ENCODE peak calls at places on chromosomes 3 and 15, in eight cellular contexts. D is keratinocyte; R is heart right ventricle; J is astrocyte; Y is left ventricle myocardium inferior; P is CD4-positive, alpha-beta memory T cell; C is suprapubic skin; Q is PC-9. W is an unnamed sample. For H3K4me1, the result is how much of the 10 kb centered on the place peaks cover.

GRCh38 chr3:139122612-139123011 is 77.9 kb upstream of the PRR23C start:
- DNase-seq in C (no peak), P (no peak), D (no peak), R (no peak), Q (no peak), J (no peak), Y (no peak), W (no peak)

GRCh38 chr3:121943434-121943833 is 49.2 kb downstream of the SLC15A2 start:
- DNase-seq in D (no peak), P (no peak), C (no peak), R (no peak), J (no peak), Q (peak), Y (no peak), W (no peak)

GRCh38 chr3:115693868-115694267 is 70.6 kb downstream of the GAP43 start:
- DNase-seq in P (no peak), J (no peak), Q (no peak), Y (no peak), R (no peak), C (no peak), D (no peak), W (no peak)

GRCh38 chr3:64291345-64291744 is 66.1 kb upstream of the PRICKLE2 start:
- DNase-seq in Y (no peak), C (peak), Q (peak), J (peak), R (no peak), P (no peak), D (peak), W (no peak)

GRCh38 chr3:171056528-171056927 is 30.0 kb upstream of the SLC2A2 start:
- DNase-seq in C (no peak), J (peak), Q (peak), D (no peak), P (no peak), Y (no peak), R (no peak), W (no peak)

GRCh38 chr3:121747976-121748375 is 1.6 kb downstream of the GOLGB1 start:
- DNase-seq in C (no peak), P (no peak), Y (no peak), Q (no peak), R (no peak), D (no peak), J (no peak), W (no peak)

GRCh38 chr3:177478170-177478859 is 281.0 kb upstream of the TBL1XR1 start:
- DNase-seq in P (no peak), J (peak), D (peak), C (peak), R (no peak), Q (peak), Y (no peak), W (peak)

GRCh38 chr15:64930778-64931240 is 19.1 kb downstream of the ANKDD1A start:
- DNase-seq in P (no peak), Q (no peak), D (no peak), C (no peak), R (no peak), Y (no peak), J (peak), W (no peak)

GRCh38 chr3:161560006-161560637 is 63.5 kb downstream of the OTOL1 start:
- DNase-seq in R (no peak), P (no peak), J (peak), D (no peak), Y (peak), C (peak), Q (no peak), W (no peak)

GRCh38 chr3:8558645-8559044 is 57.0 kb downstream of the LMCD1 start:
- DNase-seq in Q (no peak), P (no peak), R (no peak), J (no peak), C (no peak), Y (no peak), D (no peak), W (no peak)

GRCh38 chr3:8555705-8556314 is 54.2 kb downstream of the LMCD1 start:
- DNase-seq in R (no peak), C (no peak), Q (no peak), Y (no peak), D (no peak), P (no peak), J (no peak), W (no peak)

GRCh38 chr3:8559351-8559750 is 57.7 kb downstream of the LMCD1 start:
- DNase-seq in J (no peak), D (no peak), Q (no peak), R (no peak), C (no peak), P (no peak), Y (no peak), W (no peak)

GRCh38 chr3:8556470-8556869 is 54.8 kb downstream of the LMCD1 start:
- DNase-seq in C (no peak), Y (no peak), P (no peak), J (no peak), R (no peak), Q (no peak), D (no peak), W (no peak)

GRCh38 chr3:8557298-8557697 is 55.7 kb downstream of the LMCD1 start:
- DNase-seq in R (no peak), Q (no peak), D (no peak), Y (peak), J (no peak), C (no peak), P (no peak), W (no peak)
- H3K4me1 ChIP-seq in R (half or more), Q (under half), D (under half), Y (half or more), J (half or more), C (under half), P (under half), W (half or more)

DNA sequence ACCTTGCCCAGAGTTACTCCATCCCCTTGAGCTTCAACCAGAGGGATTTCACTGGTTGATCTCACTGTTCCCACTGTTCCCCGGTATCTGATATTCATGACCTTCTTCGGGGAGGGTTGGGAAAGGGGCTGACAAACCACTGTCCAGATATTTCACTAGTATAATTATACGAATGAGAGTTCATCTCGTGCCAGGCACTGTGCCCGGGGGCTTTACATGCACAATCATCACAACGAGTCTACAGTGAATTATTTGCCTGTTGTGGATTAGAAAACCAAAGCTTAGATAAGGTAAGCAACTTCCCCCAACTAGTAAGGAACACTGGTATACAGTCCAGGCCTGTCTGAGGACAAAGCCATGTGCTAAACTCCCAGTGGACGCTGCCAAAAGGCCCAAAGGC is 50.0 kb upstream of the RAB6B start:
- DNase-seq in Q (no peak), D (no peak), C (no peak), R (no peak), P (no peak), J (no peak), Y (no peak), W (no peak)
- H3K4me1 ChIP-seq in Q (under half), D (under half), C (half or more), R (half or more), P (under half), J (under half), Y (half or more), W (under half)

GRCh38 chr3:15502616-15503015 is 18.9 kb downstream of the COLQ start:
- DNase-seq in Y (no peak), J (no peak), D (no peak), Q (no peak), C (no peak), P (no peak), R (no peak), W (no peak)

GRCh38 chr3:15499536-15499935 is 22.0 kb downstream of the COLQ start:
- DNase-seq in J (no peak), Q (no peak), Y (no peak), P (no peak), D (no peak), R (no peak), C (peak), W (no peak)

GRCh38 chr3:15500107-15500724 is 21.3 kb downstream of the COLQ start:
- DNase-seq in J (no peak), C (no peak), P (no peak), Q (no peak), R (no peak), D (no peak), Y (no peak), W (no peak)

GRCh38 chr3:15498461-15499214 is 22.9 kb downstream of the COLQ start:
- DNase-seq in Y (no peak), R (no peak), Q (no peak), C (peak), D (no peak), P (no peak), J (no peak), W (no peak)

DNA sequence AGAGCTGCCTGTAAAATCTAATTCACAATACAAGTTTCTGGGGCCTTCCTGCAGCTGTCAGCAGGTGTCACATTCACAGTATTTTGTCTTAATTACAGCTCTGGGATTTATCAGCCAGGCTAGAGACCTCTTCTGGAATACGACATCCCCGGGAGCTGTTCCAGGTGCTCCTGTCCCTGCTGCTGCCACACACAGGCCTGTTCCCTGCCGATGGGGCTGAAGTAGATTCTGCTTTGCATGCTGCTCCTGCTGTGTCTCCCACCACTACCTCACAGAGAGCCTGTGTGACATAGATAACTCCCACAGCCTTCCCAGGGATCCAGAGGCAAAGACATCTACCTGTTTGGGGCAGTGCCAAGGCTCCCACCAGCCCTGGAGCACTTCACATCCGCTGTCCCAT is 20.4 kb downstream of the COLQ start:
- DNase-seq in D (no peak), R (peak), P (no peak), C (no peak), Y (peak), J (no peak), Q (no peak), W (no peak)
- H3K4me1 ChIP-seq in D (under half), R (under half), P (under half), C (under half), Y (under half), J (under half), Q (under half), W (under half)

GRCh38 chr3:20043825-20044224 is 3.6 kb downstream of the KAT2B start:
- DNase-seq in Q (peak), C (no peak), R (no peak), D (no peak), Y (no peak), J (no peak), P (peak), W (no peak)

GRCh38 chr3:20043398-20043797 is 3.2 kb downstream of the KAT2B start:
- DNase-seq in Y (peak), Q (peak), J (no peak), P (peak), C (peak), D (no peak), R (peak), W (peak)

GRCh38 chr3:20040476-20041196 is 390 bp downstream of the KAT2B start:
- DNase-seq in Y (peak), P (peak), R (peak), D (no peak), C (peak), Q (no peak), J (peak), W (no peak)

GRCh38 chr3:20041197-20041780 is 1.0 kb downstream of the KAT2B start:
- DNase-seq in Y (peak), Q (no peak), P (peak), J (peak), D (no peak), R (peak), C (peak), W (peak)

DNA sequence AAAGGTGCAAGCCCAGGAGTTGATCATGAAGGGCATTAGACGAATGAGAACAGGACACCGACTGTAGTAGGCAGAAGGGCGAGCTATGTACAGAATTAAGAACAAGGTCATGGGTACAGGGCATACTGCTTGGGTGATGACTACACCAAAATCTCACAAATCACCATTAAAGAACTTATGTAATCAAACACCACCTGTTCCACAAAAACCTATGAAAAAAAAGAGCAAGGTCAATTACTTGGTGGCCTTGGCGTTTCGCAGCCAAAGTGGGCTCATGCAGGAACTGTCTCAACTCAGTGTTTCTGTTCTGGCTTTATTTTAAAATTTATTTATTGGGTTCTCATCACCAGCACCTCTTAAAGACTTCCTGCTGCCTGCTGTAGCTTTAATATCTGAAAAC is 2.1 kb downstream of the KAT2B start:
- DNase-seq in P (no peak), R (no peak), C (no peak), J (no peak), Y (no peak), Q (no peak), D (no peak), W (no peak)
- H3K4me1 ChIP-seq in P (half or more), R (half or more), C (half or more), J (under half), Y (half or more), Q (under half), D (under half), W (half or more)

DNA sequence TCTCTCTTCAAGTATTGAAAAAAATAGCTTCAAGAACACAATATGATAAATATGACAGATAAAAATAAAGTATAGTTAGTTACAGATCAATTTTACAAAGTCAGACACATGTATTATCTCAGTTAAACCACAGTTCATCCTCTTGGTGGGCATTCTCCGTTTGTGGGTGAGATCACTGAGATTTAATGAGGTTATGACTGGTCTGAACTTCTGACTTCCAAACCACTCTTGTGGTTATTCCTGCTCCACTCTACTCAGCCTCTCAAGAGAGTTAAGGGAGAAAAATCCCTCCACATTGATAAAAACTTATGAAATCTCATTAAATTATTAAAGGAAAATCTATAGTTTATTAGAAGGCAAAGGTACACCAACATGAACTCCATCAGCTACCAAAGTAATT is 229.9 kb upstream of the LRTM1 start:
- DNase-seq in D (no peak), Q (no peak), C (no peak), J (peak), R (no peak), P (no peak), Y (no peak), W (no peak)
- H3K4me1 ChIP-seq in D (under half), Q (under half), C (under half), J (half or more), R (under half), P (under half), Y (under half), W (under half)

DNA sequence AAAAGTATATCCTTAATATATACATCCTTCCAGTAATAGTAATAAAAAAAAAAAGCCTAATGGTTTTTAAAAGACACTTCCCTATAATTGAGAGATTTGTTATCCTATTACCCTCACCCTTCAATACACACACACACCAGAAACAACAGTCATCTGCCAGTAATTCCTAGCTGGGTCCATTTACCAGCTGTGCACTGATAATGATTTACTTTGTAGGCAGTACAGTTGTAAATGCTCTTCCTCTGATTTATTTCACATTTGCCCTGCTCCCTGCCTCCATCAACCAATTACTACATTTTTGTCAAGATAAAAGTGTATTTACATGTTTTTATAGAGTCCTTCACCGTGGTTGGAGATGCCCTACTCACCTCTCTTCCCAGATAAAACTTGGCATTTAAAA is 12.4 kb downstream of the TPM1 start:
- DNase-seq in R (no peak), P (no peak), Q (no peak), C (no peak), Y (no peak), D (no peak), J (no peak), W (no peak)
- H3K4me1 ChIP-seq in R (half or more), P (under half), Q (under half), C (half or more), Y (half or more), D (under half), J (half or more), W (half or more)

DNA sequence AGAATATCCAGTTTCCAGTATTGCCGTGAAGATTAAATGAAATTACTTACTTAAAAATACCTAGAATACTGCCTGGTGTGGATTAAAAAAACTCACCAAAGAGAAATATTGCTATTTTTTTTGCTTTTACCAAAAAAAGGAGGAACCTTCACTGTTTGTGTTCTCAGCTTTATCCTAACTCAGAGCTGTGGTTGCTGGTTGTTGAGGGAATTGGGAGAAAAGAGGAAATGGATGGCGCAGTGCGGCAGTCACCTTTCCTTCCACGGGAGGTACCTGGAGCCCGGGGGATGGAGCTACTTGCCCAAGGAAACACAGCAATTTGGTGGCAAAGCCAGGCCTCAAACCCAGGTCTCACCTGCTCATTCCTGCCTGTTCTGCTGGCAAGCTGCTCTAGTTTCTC is 270.3 kb downstream of the RPLP1 start:
- DNase-seq in Y (no peak), J (no peak), Q (no peak), D (no peak), C (no peak), R (no peak), P (no peak), W (no peak)
- H3K4me1 ChIP-seq in Y (under half), J (under half), Q (under half), D (under half), C (under half), R (under half), P (half or more), W (under half)

GRCh38 chr15:78915341-78916087 is 29.3 kb downstream of the CTSH start:
- DNase-seq in Q (no peak), R (no peak), J (peak), Y (peak), P (no peak), D (peak), C (no peak), W (no peak)
- H3K4me1 ChIP-seq in Q (under half), R (under half), J (under half), Y (under half), P (under half), D (under half), C (under half), W (half or more)

GRCh38 chr3:53182759-53183355 is 21.8 kb downstream of the PRKCD start:
- DNase-seq in C (no peak), Q (no peak), R (no peak), D (no peak), P (no peak), Y (no peak), J (no peak), W (no peak)

GRCh38 chr3:53181528-53181927 is 20.5 kb downstream of the PRKCD start:
- DNase-seq in R (no peak), D (no peak), Y (no peak), Q (no peak), C (no peak), J (no peak), P (no peak), W (no peak)

GRCh38 chr3:53185761-53186465 is 24.9 kb downstream of the PRKCD start:
- DNase-seq in Q (no peak), D (no peak), P (no peak), Y (no peak), R (no peak), J (no peak), C (no peak), W (no peak)

GRCh38 chr3:53184701-53185100 is 23.7 kb downstream of the PRKCD start:
- DNase-seq in C (no peak), J (no peak), P (no peak), D (no peak), R (no peak), Q (no peak), Y (no peak), W (no peak)

DNA sequence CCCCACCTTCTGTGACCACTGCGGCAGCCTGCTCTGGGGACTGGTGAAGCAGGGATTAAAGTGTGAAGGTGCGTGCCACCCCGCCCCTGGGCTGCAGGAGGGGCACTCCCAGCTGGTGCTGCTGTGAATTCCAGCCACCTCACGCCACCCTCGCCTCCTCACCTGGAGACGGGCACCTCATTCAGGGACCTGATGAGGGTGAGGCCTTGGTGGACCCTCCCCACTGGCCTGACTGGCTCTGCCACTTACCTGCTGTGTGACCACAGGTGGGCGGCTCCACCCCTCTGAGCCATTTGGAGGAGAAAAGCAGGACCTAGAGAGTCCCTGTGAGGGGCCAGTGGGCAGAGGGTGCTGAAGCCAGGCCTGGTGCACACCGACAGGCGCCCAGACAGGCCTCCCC is 22.5 kb downstream of the PRKCD start:
- DNase-seq in P (no peak), Q (no peak), R (no peak), Y (no peak), D (no peak), C (no peak), J (no peak), W (no peak)
- H3K4me1 ChIP-seq in P (under half), Q (under half), R (under half), Y (under half), D (under half), C (under half), J (under half), W (under half)